ENCODE peak calls at places on chromosome 7, in seven cellular contexts. T is kidney epithelial cell; S is thoracic aorta; V is amygdala; U is germinal center; I is Caki2; L is CD4-positive, CD25-positive, alpha-beta regulatory T cell. C is an unnamed sample.

GRCh38 chr7:11607676-11608075 is 224.3 kb downstream of the THSD7A start:
- DNase-seq in T (no peak), S (no peak), V (no peak), U (no peak), I (no peak), L (no peak), C (no peak)

GRCh38 chr7:7521259-7521658 is 14.4 kb downstream of the COL28A1 start:
- DNase-seq in T (no peak), S (no peak), V (no peak), U (no peak), I (no peak), L (no peak), C (no peak)

GRCh38 chr7:98322331-98323260 is 41.1 kb downstream of the BRI3 start:
- DNase-seq in T (no peak), S (no peak), V (no peak), U (no peak), I (no peak), L (no peak), C (no peak)

GRCh38 chr7:130240240-130240639 is 26.4 kb upstream of the CPA2 start:
- DNase-seq in T (no peak), S (no peak), V (no peak), U (no peak), I (no peak), L (no peak), C (no peak)

GRCh38 chr7:36391436-36392198 is 2.0 kb downstream of the ANLN start:
- DNase-seq in T (no peak), S (no peak), V (no peak), U (peak), I (peak), L (no peak), C (no peak)

GRCh38 chr7:133011746-133012145 is 70.1 kb downstream of the CHCHD3 start:
- DNase-seq in T (no peak), S (no peak), V (no peak), U (no peak), I (no peak), L (no peak), C (no peak)

GRCh38 chr7:3260425-3260762 is 40.7 kb upstream of the SDK1 start:
- DNase-seq in T (no peak), S (no peak), V (no peak), U (no peak), I (no peak), L (no peak), C (no peak)

GRCh38 chr7:157996359-157997079 is 591.1 kb downstream of the PTPRN2 start:
- DNase-seq in T (no peak), S (no peak), V (no peak), U (no peak), I (no peak), L (no peak), C (no peak)

GRCh38 chr7:69439040-69439439 is 159.2 kb upstream of the AUTS2 start:
- DNase-seq in T (no peak), S (no peak), V (no peak), U (no peak), I (no peak), L (no peak), C (no peak)

GRCh38 chr7:78359836-78360235 is 561.3 kb downstream of the PHTF2 start:
- DNase-seq in T (no peak), S (no peak), V (no peak), U (no peak), I (no peak), L (no peak), C (no peak)

GRCh38 chr7:92527300-92528187 is 776 bp downstream of the PEX1 start:
- DNase-seq in T (no peak), S (peak), V (peak), U (peak), I (no peak), L (peak), C (peak)

GRCh38 chr7:83849135-83849534 is 200.2 kb upstream of the SEMA3E start:
- DNase-seq in T (no peak), S (no peak), V (no peak), U (no peak), I (no peak), L (no peak), C (no peak)

GRCh38 chr7:28688651-28689050 is 269.5 kb downstream of the TRIL start:
- DNase-seq in T (no peak), S (no peak), V (no peak), U (no peak), I (peak), L (no peak), C (no peak)

GRCh38 chr7:50206521-50207250 is 97.8 kb upstream of the IKZF1 start:
- DNase-seq in T (no peak), S (no peak), V (no peak), U (no peak), I (no peak), L (peak), C (no peak)

GRCh38 chr7:74256446-74257408 is 2.5 kb upstream of the RFC2 start:
- DNase-seq in T (no peak), S (no peak), V (no peak), U (peak), I (no peak), L (no peak), C (no peak)

GRCh38 chr7:138981332-138982203 is at the start of gene KIAA1549:
- DNase-seq in T (no peak), S (no peak), V (no peak), U (peak), I (peak), L (peak), C (peak)

GRCh38 chr7:106418094-106418493 is 133.3 kb upstream of the NAMPT start:
- DNase-seq in T (no peak), S (no peak), V (no peak), U (no peak), I (no peak), L (no peak), C (no peak)

GRCh38 chr7:129864042-129864441 is 88.7 kb downstream of the UBE2H start:
- DNase-seq in T (no peak), S (peak), V (no peak), U (no peak), I (peak), L (no peak), C (no peak)

GRCh38 chr7:100366411-100367250 is 6.7 kb upstream of the PILRA start:
- DNase-seq in T (no peak), S (no peak), V (no peak), U (peak), I (no peak), L (no peak), C (no peak)

GRCh38 chr7:13563676-13564075 is 425.8 kb downstream of the ETV1 start:
- DNase-seq in T (no peak), S (no peak), V (no peak), U (no peak), I (no peak), L (no peak), C (no peak)

GRCh38 chr7:17370901-17371550 is 72.6 kb downstream of the AHR start:
- DNase-seq in T (no peak), S (no peak), V (no peak), U (no peak), I (peak), L (no peak), C (peak)

GRCh38 chr7:79810945-79811344 is 323.7 kb upstream of the GNAI1 start:
- DNase-seq in T (no peak), S (no peak), V (no peak), U (no peak), I (peak), L (no peak), C (no peak)

GRCh38 chr7:107253599-107253998 is 84.8 kb downstream of the HBP1 start:
- DNase-seq in T (no peak), S (no peak), V (no peak), U (no peak), I (no peak), L (no peak), C (no peak)

GRCh38 chr7:75650671-75651070 is 88.1 kb downstream of the HIP1 start:
- DNase-seq in T (no peak), S (peak), V (no peak), U (no peak), I (no peak), L (no peak), C (no peak)

GRCh38 chr7:30166155-30166840 is 31.5 kb downstream of the MTURN start:
- DNase-seq in T (no peak), S (no peak), V (no peak), U (no peak), I (no peak), L (no peak), C (no peak)

GRCh38 chr7:74527842-74528241 is 74.1 kb downstream of the GTF2IRD1 start:
- DNase-seq in T (no peak), S (no peak), V (no peak), U (no peak), I (no peak), L (no peak), C (no peak)

GRCh38 chr7:128938524-128939074 is 872 bp downstream of the IRF5 start:
- DNase-seq in T (no peak), S (no peak), V (no peak), U (peak), I (peak), L (no peak), C (no peak)

GRCh38 chr7:44150966-44151678 is 10.0 kb upstream of the MYL7 start:
- DNase-seq in T (no peak), S (no peak), V (no peak), U (no peak), I (no peak), L (no peak), C (no peak)

GRCh38 chr7:26584964-26585650 is 279.3 kb downstream of the SKAP2 start:
- DNase-seq in T (no peak), S (no peak), V (no peak), U (no peak), I (no peak), L (no peak), C (no peak)

GRCh38 chr7:682810-683209 is 43.7 kb upstream of the DNAAF5 start:
- DNase-seq in T (no peak), S (no peak), V (no peak), U (no peak), I (no peak), L (no peak), C (no peak)

GRCh38 chr7:73363225-73364005 is 35.5 kb downstream of the FKBP6 start:
- DNase-seq in T (no peak), S (no peak), V (no peak), U (no peak), I (no peak), L (no peak), C (no peak)

GRCh38 chr7:75756340-75757297 is 15.4 kb downstream of the CCL26 start:
- DNase-seq in T (no peak), S (no peak), V (no peak), U (peak), I (no peak), L (no peak), C (peak)

GRCh38 chr7:92740713-92741126 is 95.7 kb downstream of the CDK6 start:
- DNase-seq in T (peak), S (no peak), V (peak), U (no peak), I (peak), L (no peak), C (peak)

GRCh38 chr7:111010833-111011232 is 80.1 kb upstream of the LRRN3 start:
- DNase-seq in T (no peak), S (no peak), V (no peak), U (no peak), I (no peak), L (no peak), C (no peak)